ENCODE peak calls at places on chromosome 17, in four cellular contexts. U, R, Q and G are unnamed samples. For H3K36me3, the result is how much of the 10 kb centered on the place peaks cover.

GRCh38 chr17:42272576-42272975 is 3.6 kb downstream of the STAT5B start:
- DNase-seq in U (no peak), R (no peak), Q (no peak), G (no peak)

GRCh38 chr17:76968707-76969597 is 100.7 kb downstream of the MGAT5B start:
- DNase-seq in R (no peak), Q (no peak), U (no peak), G (peak)

GRCh38 chr17:71926746-71927398 is 193.9 kb upstream of the SOX9 start:
- DNase-seq in Q (no peak), R (no peak), U (no peak), G (no peak)

GRCh38 chr17:82230627-82231311 is 1.9 kb downstream of the SLC16A3 start:
- DNase-seq in R (no peak), Q (peak), U (peak), G (peak)

GRCh38 chr17:40963838-40964237 is 2.9 kb downstream of the KRT39 start:
- DNase-seq in Q (no peak), U (no peak), R (no peak), G (no peak)

GRCh38 chr17:77428020-77428781 is 287.4 kb downstream of the SEC14L1 start:
- DNase-seq in U (no peak), R (no peak), Q (no peak), G (no peak)

GRCh38 chr17:32142857-32143524 is 689 bp downstream of the RHOT1 start:
- DNase-seq in U (no peak), Q (peak), R (peak), G (peak)

GRCh38 chr17:58232707-58233156 is 5.7 kb upstream of the LPO start:
- DNase-seq in U (no peak), Q (no peak), R (no peak), G (no peak)

GRCh38 chr17:39001703-39002637 is 34.8 kb upstream of the FBXO47 start:
- DNase-seq in U (peak), R (no peak), Q (peak), G (peak)

GRCh38 chr17:21029032-21029431 is 13.8 kb downstream of the USP22 start:
- DNase-seq in R (no peak), U (no peak), Q (no peak), G (no peak)

GRCh38 chr17:3929181-3929580 is 12.9 kb upstream of the P2RX1 start:
- DNase-seq in U (no peak), Q (no peak), R (no peak), G (no peak)

GRCh38 chr17:82465023-82465603 is 6.6 kb downstream of the NARF start:
- DNase-seq in R (no peak), U (no peak), Q (no peak), G (no peak)

GRCh38 chr17:19686400-19687090 is 29.8 kb downstream of the SLC47A2 start:
- DNase-seq in Q (no peak), U (no peak), R (no peak), G (no peak)

GRCh38 chr17:61361084-61361483 is 38.6 kb upstream of the TBX2 start:
- DNase-seq in U (no peak), R (no peak), Q (no peak), G (no peak)

GRCh38 chr17:83002118-83002805 is 77.1 kb upstream of the METRNL start:
- DNase-seq in Q (no peak), U (no peak), R (no peak), G (no peak)

GRCh38 chr17:56798916-56799315 is 34.8 kb downstream of the C17orf67 start:
- DNase-seq in U (no peak), Q (no peak), R (no peak), G (no peak)

GRCh38 chr17:32878211-32878610 is 1.3 kb upstream of the MYO1D start:
- DNase-seq in R (no peak), Q (peak), U (peak), G (no peak)

GRCh38 chr17:72998343-72998742 is 94.1 kb downstream of the SLC39A11 start:
- DNase-seq in U (no peak), R (no peak), Q (no peak), G (no peak)

GRCh38 chr17:77924757-77925336 is 33.7 kb upstream of the TNRC6C start:
- DNase-seq in Q (peak), U (no peak), R (no peak), G (no peak)

GRCh38 chr17:14776791-14777190 is 475.9 kb downstream of the HS3ST3B1 start:
- DNase-seq in R (no peak), Q (no peak), U (no peak), G (no peak)

GRCh38 chr17:67011527-67012175 is 32.7 kb upstream of the CACNG1 start:
- DNase-seq in Q (no peak), U (no peak), R (no peak), G (no peak)

GRCh38 chr17:28912281-28912937 is 9.5 kb upstream of the DHRS13 start:
- DNase-seq in R (no peak), Q (no peak), U (no peak), G (peak)
- TF ChIP-seq CTCF in R (peak), Q (no peak), U (no peak), G (peak)

GRCh38 chr17:60171753-60172079 is 21.9 kb downstream of the CA4 start:
- DNase-seq in Q (no peak), U (no peak), R (no peak), G (no peak)
- H3K36me3 ChIP-seq in Q (under half), U (under half), R (under half), G (under half)

GRCh38 chr17:80454557-80455327 is 21.7 kb downstream of the NPTX1 start:
- DNase-seq in R (peak), U (peak), Q (peak), G (peak)
- TF ChIP-seq CTCF in R (no peak), U (no peak), Q (peak), G (no peak)

DNA sequence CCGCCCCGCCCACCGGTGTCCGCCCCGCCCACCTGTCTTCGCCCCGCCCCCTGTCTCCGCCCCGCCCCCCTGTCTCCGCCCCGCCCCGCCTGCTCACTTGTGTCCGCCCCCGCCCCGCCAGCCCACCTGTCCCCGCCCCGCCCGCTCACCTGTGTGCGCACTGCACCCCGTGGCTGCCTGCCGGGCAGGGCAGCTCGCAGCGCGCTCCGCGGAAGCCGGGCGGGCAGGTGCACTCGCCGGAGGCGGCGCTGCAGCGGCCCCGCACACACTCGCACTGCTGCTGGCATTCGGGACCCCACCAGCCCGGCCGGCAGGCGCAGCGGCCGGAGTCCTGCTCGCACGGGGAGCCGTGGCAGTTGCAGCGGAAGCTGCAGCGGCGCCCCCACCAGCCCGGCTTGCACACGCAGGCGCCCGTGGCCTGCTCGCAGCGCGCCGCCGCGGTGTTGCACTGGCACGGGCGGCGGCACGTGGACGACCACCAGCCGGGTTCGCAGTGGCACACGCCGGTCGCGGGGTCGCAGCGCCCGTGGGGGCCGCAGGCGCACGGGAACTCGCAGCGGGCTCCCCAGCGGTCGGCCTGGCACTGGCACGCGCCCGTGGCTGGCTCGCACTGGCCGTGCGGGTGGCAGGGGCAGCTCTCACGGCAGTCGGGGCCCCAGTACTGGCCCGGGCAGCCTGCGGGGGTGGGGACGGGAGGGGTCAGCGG is 2.1 kb downstream of the SCARF1 start:
- DNase-seq in Q (peak), R (peak), U (no peak), G (peak)
- H3K36me3 ChIP-seq in Q (under half), R (under half), U (under half), G (under half)

DNA sequence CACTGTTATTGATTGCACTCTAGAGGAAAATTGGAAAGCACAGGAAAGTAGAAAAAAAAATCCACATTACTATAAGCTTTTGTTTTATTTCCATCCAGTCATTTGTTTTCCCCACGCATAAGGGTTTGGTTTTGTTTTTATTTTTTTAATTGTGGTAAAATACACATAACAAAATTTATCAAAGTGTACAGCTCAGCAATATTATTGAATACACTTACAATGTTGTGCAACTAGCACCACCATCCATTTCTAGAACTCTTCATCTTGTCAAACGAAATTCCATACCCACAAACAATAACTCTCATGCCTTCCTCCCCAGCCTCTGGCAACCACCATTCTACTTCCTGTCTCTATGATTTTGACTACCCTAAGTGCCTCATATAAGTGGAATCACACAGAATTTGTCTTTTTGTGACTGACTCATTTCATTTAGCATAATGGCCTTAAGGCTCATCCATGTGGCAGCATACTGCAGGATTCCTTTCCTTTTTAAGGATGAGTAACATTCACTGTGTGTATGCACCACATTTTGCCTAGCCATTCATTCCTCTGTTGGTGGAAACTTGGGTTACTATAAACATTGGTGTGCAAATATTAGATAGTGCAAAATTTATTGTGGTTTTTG is 11.1 kb downstream of the SPPL2C start:
- DNase-seq in R (no peak), Q (no peak), U (no peak), G (no peak)
- TF ChIP-seq CTCF in R (no peak), Q (no peak), U (no peak), G (no peak)

GRCh38 chr17:18280766-18281165 is 20.3 kb downstream of the MIEF2 start:
- DNase-seq in R (no peak), Q (no peak), U (no peak), G (no peak)

GRCh38 chr17:18278867-18279266 is 18.4 kb downstream of the MIEF2 start:
- DNase-seq in R (no peak), U (no peak), Q (no peak), G (no peak)

GRCh38 chr17:18281815-18282214 is 21.4 kb downstream of the MIEF2 start:
- DNase-seq in Q (no peak), U (no peak), R (no peak), G (no peak)

GRCh38 chr17:18277076-18277475 is 16.6 kb downstream of the MIEF2 start:
- DNase-seq in U (no peak), Q (no peak), R (no peak), G (no peak)

DNA sequence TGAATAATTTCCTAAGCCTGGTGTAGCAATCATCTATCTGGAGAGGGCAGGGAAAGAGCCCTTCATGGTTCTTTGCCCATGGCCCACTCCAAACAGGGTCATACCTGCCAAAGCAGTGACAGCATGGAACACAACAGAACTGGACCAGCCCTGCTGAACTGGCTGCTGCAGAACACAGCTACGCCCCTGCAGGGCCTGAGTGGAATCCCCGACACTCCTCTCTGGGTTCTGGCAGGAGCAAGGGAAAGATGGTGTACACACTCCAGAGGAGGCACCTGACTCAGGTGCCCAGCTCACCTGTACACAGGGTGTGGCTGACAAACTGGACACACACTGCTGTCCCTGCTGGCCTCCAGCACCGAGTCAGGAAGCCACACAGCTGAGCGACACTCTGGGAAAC is 19.8 kb downstream of the MIEF2 start:
- DNase-seq in R (no peak), Q (no peak), U (no peak), G (no peak)
- H3K36me3 ChIP-seq in R (half or more), Q (half or more), U (half or more), G (under half)